ENCODE peak calls at places on chromosomes 13 and 19, in seven cellular contexts. Y is tibial artery, C is AG04450, N is LoVo, K is fibroblast of the aortic adventitia, I is anterior cingulate cortex, U is NCI-H524. L is an unnamed sample.

GRCh38 chr13:25375727-25376358 is 4.1 kb downstream of the ATP8A2 start:
- DNase-seq in Y (no peak), C (peak; percentile 10), K (peak; percentile 58), I (no peak), N (peak; percentile 54), U (peak; percentile 74), L (peak; percentile 5)

GRCh38 chr13:80436571-80437169 is 95.7 kb upstream of the SPRY2 start:
- DNase-seq in K (peak; percentile 65), Y (no peak), U (no peak), C (no peak), I (no peak), N (no peak), L (no peak)

GRCh38 chr13:95269756-95270155 is 31.5 kb downstream of the ABCC4 start:
- DNase-seq in Y (no peak), K (no peak), U (no peak), C (no peak), N (no peak), I (no peak), L (no peak)

GRCh38 chr19:19997656-19998268 is 41.5 kb downstream of the ZNF682 start:
- DNase-seq in U (no peak), Y (no peak), C (no peak), I (no peak), K (no peak), N (no peak), L (no peak)

GRCh38 chr19:37941820-37942515 is 35.0 kb downstream of the SIPA1L3 start:
- DNase-seq in I (no peak), C (no peak), K (no peak), N (no peak), U (no peak), Y (no peak), L (no peak)

GRCh38 chr19:12994701-12995595 is at the start of gene NFIX:
- DNase-seq in N (peak; percentile 55), I (no peak), Y (peak; percentile 86), U (no peak), K (peak; percentile 62), C (no peak), L (no peak)

GRCh38 chr19:52566588-52566987 is 3.5 kb upstream of the ZNF701 start:
- DNase-seq in N (peak; percentile 69), I (no peak), K (peak; percentile 2), U (no peak), C (peak; percentile 4), Y (no peak), L (no peak)

GRCh38 chr19:45069056-45069455 is 7.2 kb downstream of the ZNF296 start:
- DNase-seq in Y (no peak), I (no peak), U (no peak), K (peak; percentile 20), C (no peak), N (no peak), L (no peak)

GRCh38 chr13:24683833-24684599 is 3.8 kb downstream of the ATP12A start:
- DNase-seq in N (peak; percentile 30), U (peak; percentile 64), I (peak; percentile 19), Y (no peak), K (peak; percentile 29), C (no peak), L (no peak)

GRCh38 chr13:53052675-53053074 is 24.1 kb downstream of the OLFM4 start:
- DNase-seq in C (no peak), N (no peak), Y (no peak), U (no peak), I (no peak), K (no peak), L (no peak)

GRCh38 chr13:50543767-50544166 is 299.7 kb downstream of the DLEU7 start:
- DNase-seq in Y (no peak), K (peak; percentile 88), U (peak; percentile 6), N (no peak), C (peak; percentile 77), I (no peak), L (no peak)

GRCh38 chr13:72973234-72973633 is 85.6 kb upstream of the KLF5 start:
- DNase-seq in K (no peak), I (no peak), Y (no peak), C (no peak), N (no peak), U (no peak), L (no peak)

GRCh38 chr19:41555752-41556151 is 20.2 kb upstream of the CEACAM21 start:
- DNase-seq in C (no peak), N (no peak), Y (no peak), I (no peak), U (no peak), K (no peak), L (no peak)

GRCh38 chr13:75376792-75377402 is 105.1 kb downstream of the TBC1D4 start:
- DNase-seq in Y (no peak), C (no peak), K (no peak), U (no peak), N (no peak), I (no peak), L (no peak)

GRCh38 chr13:30158774-30159445 is 148.4 kb downstream of the KATNAL1 start:
- DNase-seq in I (no peak), Y (no peak), U (peak; percentile 31), C (peak; percentile 33), N (no peak), K (peak; percentile 91), L (peak; percentile 76)

GRCh38 chr13:52454459-52454824 is 836 bp upstream of the CKAP2 start:
- DNase-seq in N (peak; percentile 17), I (no peak), K (peak; percentile 10), Y (no peak), C (no peak), U (peak; percentile 59), L (no peak)

L was measured in AG09309.